ENCODE peak calls at places on chromosomes 2 and 18, in nine cellular contexts. One of them, this sample, is unnamed.

GRCh38 chr2:238811293-238811692 is 36.6 kb upstream of the TWIST2 start:
- DNase-seq in kidney tubule cell: no peak
- DNase-seq in right cardiac atrium: no peak
- DNase-seq in nucleus accumbens: no peak
- DNase-seq in H7: no peak
- DNase-seq in sigmoid colon: no peak
- DNase-seq in NCI-H460: no peak
- DNase-seq in glutamatergic neuron: no peak
- DNase-seq in endothelial cell: no peak
- DNase-seq in this sample: no peak

GRCh38 chr2:14905571-14905970 is 273.1 kb downstream of the LRATD1 start:
- DNase-seq in kidney tubule cell: no peak
- DNase-seq in right cardiac atrium: no peak
- DNase-seq in nucleus accumbens: no peak
- DNase-seq in H7: no peak
- DNase-seq in sigmoid colon: no peak
- DNase-seq in NCI-H460: no peak
- DNase-seq in glutamatergic neuron: no peak
- DNase-seq in endothelial cell: no peak
- DNase-seq in this sample: no peak

GRCh38 chr2:62964050-62964449 is 86.6 kb upstream of the OTX1 start:
- DNase-seq in kidney tubule cell: no peak
- DNase-seq in right cardiac atrium: no peak
- DNase-seq in nucleus accumbens: no peak
- DNase-seq in H7: no peak
- DNase-seq in sigmoid colon: no peak
- DNase-seq in NCI-H460: no peak
- DNase-seq in glutamatergic neuron: no peak
- DNase-seq in endothelial cell: no peak
- DNase-seq in this sample: no peak

GRCh38 chr18:79912994-79913831 is 38.2 kb downstream of the SLC66A2 start:
- DNase-seq in kidney tubule cell: no peak
- DNase-seq in right cardiac atrium: peak; percentile 3
- DNase-seq in nucleus accumbens: no peak
- DNase-seq in H7: peak; percentile 50
- DNase-seq in sigmoid colon: no peak
- DNase-seq in NCI-H460: no peak
- DNase-seq in glutamatergic neuron: no peak
- DNase-seq in endothelial cell: no peak
- DNase-seq in this sample: peak; percentile 36

GRCh38 chr18:55018602-55019001 is 59.3 kb upstream of the CCDC68 start:
- DNase-seq in kidney tubule cell: peak; percentile 74
- DNase-seq in right cardiac atrium: no peak
- DNase-seq in nucleus accumbens: no peak
- DNase-seq in H7: no peak
- DNase-seq in sigmoid colon: no peak
- DNase-seq in NCI-H460: peak; percentile 15
- DNase-seq in glutamatergic neuron: no peak
- DNase-seq in endothelial cell: no peak
- DNase-seq in this sample: no peak

GRCh38 chr2:142112648-142113278 is 18.1 kb downstream of the LRP1B start:
- DNase-seq in kidney tubule cell: peak; percentile 73
- DNase-seq in right cardiac atrium: no peak
- DNase-seq in nucleus accumbens: no peak
- DNase-seq in H7: no peak
- DNase-seq in sigmoid colon: no peak
- DNase-seq in NCI-H460: no peak
- DNase-seq in glutamatergic neuron: no peak
- DNase-seq in endothelial cell: no peak
- DNase-seq in this sample: no peak

GRCh38 chr2:9846554-9846953 is 3.3 kb downstream of the TAF1B start:
- DNase-seq in kidney tubule cell: peak; percentile 63
- DNase-seq in right cardiac atrium: no peak
- DNase-seq in nucleus accumbens: no peak
- DNase-seq in H7: no peak
- DNase-seq in sigmoid colon: no peak
- DNase-seq in NCI-H460: no peak
- DNase-seq in glutamatergic neuron: no peak
- DNase-seq in endothelial cell: no peak
- DNase-seq in this sample: no peak

GRCh38 chr18:75427603-75428002 is at the start of gene SMIM21:
- DNase-seq in kidney tubule cell: no peak
- DNase-seq in right cardiac atrium: no peak
- DNase-seq in nucleus accumbens: no peak
- DNase-seq in H7: no peak
- DNase-seq in sigmoid colon: no peak
- DNase-seq in NCI-H460: no peak
- DNase-seq in glutamatergic neuron: no peak
- DNase-seq in endothelial cell: no peak
- DNase-seq in this sample: no peak

GRCh38 chr2:182745061-182745460 is 29.0 kb downstream of the DNAJC10 start:
- DNase-seq in kidney tubule cell: no peak
- DNase-seq in right cardiac atrium: no peak
- DNase-seq in nucleus accumbens: no peak
- DNase-seq in H7: no peak
- DNase-seq in sigmoid colon: no peak
- DNase-seq in NCI-H460: no peak
- DNase-seq in glutamatergic neuron: no peak
- DNase-seq in endothelial cell: no peak
- DNase-seq in this sample: no peak

GRCh38 chr2:190319557-190320498 is at the start of gene HIBCH:
- DNase-seq in kidney tubule cell: peak; percentile 100
- DNase-seq in right cardiac atrium: peak; percentile 99
- DNase-seq in nucleus accumbens: peak; percentile 96
- DNase-seq in H7: peak; percentile 85
- DNase-seq in sigmoid colon: peak; percentile 99
- DNase-seq in NCI-H460: peak; percentile 99
- DNase-seq in glutamatergic neuron: peak; percentile 99
- DNase-seq in endothelial cell: peak; percentile 98
- DNase-seq in this sample: peak; percentile 98